ENCODE peak calls at places on chromosomes 7 and 10, in seven cellular contexts. Q, A, M, P, Y, Z and X are unnamed samples.

GRCh38 chr7:95794917-95795515 is 22.7 kb downstream of the DYNC1I1 start:
- DNase-seq in Q (no peak), P (peak; percentile 43), Z (peak; percentile 10), A (peak; percentile 49), M (peak; percentile 27), Y (no peak), X (no peak)

GRCh38 chr7:44955733-44956132 is 23.1 kb downstream of the MYO1G start:
- DNase-seq in M (no peak), A (no peak), Z (peak; percentile 25), Q (no peak), Y (no peak), P (no peak), X (no peak)

GRCh38 chr10:18145652-18146051 is 5.4 kb downstream of the CACNB2 start:
- DNase-seq in Y (no peak), M (no peak), P (no peak), Z (peak; percentile 79), A (no peak), Q (no peak), X (no peak)

GRCh38 chr7:122092964-122093797 is 50.9 kb downstream of the AASS start:
- DNase-seq in Y (peak; percentile 3), A (peak; percentile 72), P (peak; percentile 68), Z (peak; percentile 87), Q (peak; percentile 69), M (peak; percentile 63), X (peak; percentile 33)

GRCh38 chr7:7422641-7423040 is 113.0 kb downstream of the COL28A1 start:
- DNase-seq in A (no peak), Z (no peak), Y (no peak), P (no peak), Q (no peak), M (no peak), X (no peak)

GRCh38 chr7:29494350-29494749 is 69.3 kb upstream of the PRR15 start:
- DNase-seq in P (no peak), Y (no peak), M (peak; percentile 74), Q (no peak), A (peak; percentile 21), Z (peak; percentile 90), X (no peak)

GRCh38 chr10:90222939-90223338 is 521.5 kb downstream of the KIF20B start:
- DNase-seq in Q (no peak), Y (no peak), P (no peak), Z (no peak), A (no peak), M (no peak), X (no peak)

GRCh38 chr7:30709549-30709948 is 27.3 kb upstream of the CRHR2 start:
- DNase-seq in A (no peak), M (no peak), Z (no peak), Q (no peak), P (no peak), Y (no peak), X (peak; percentile 8)

GRCh38 chr7:124460053-124460445 is 305.5 kb downstream of the GPR37 start:
- DNase-seq in Z (no peak), M (peak; percentile 28), P (no peak), Y (no peak), A (no peak), Q (no peak), X (no peak)

GRCh38 chr10:110546077-110546476 is 21.4 kb upstream of the SMC3 start:
- DNase-seq in Y (no peak), A (no peak), Z (no peak), P (no peak), M (no peak), Q (no peak), X (no peak)

GRCh38 chr10:33463011-33463410 is 128.5 kb upstream of the NRP1 start:
- DNase-seq in P (no peak), Q (no peak), M (no peak), A (no peak), Y (no peak), Z (peak; percentile 77), X (no peak)

GRCh38 chr7:85343484-85343883 is 156.6 kb upstream of the SEMA3D start:
- DNase-seq in Z (no peak), Y (no peak), Q (no peak), A (no peak), P (no peak), M (no peak), X (no peak)

GRCh38 chr7:284762-285722 is 4.9 kb upstream of the FOXL3 start:
- DNase-seq in Q (no peak), A (no peak), Z (no peak), M (no peak), P (no peak), Y (no peak), X (no peak)

GRCh38 chr10:24556746-24557742 is 166.6 kb downstream of the ARHGAP21 start:
- DNase-seq in Q (peak; percentile 45), Z (peak; percentile 88), Y (no peak), M (peak; percentile 59), P (peak; percentile 68), A (peak; percentile 65), X (peak; percentile 42)

GRCh38 chr7:142323706-142324105 is 65.8 kb upstream of the PRSS58 start:
- DNase-seq in A (no peak), Z (no peak), Y (peak; percentile 51), P (peak; percentile 47), Q (peak; percentile 53), M (peak; percentile 33), X (no peak)

GRCh38 chr10:94062611-94063010 is 68.9 kb downstream of the PLCE1 start:
- DNase-seq in Z (peak; percentile 44), M (no peak), Y (no peak), P (no peak), A (peak; percentile 85), Q (no peak), X (no peak)

GRCh38 chr7:39656415-39656814 is 33.0 kb downstream of the RALA start:
- DNase-seq in Y (no peak), Z (no peak), Q (no peak), M (no peak), P (no peak), A (peak; percentile 8), X (no peak)

GRCh38 chr10:6885284-6885683 is 305.2 kb upstream of the PRKCQ start:
- DNase-seq in Q (no peak), P (no peak), Y (no peak), A (no peak), M (no peak), Z (no peak), X (no peak)

GRCh38 chr10:92656266-92656961 is 33.3 kb upstream of the HHEX start:
- DNase-seq in Z (no peak), M (no peak), Y (no peak), P (no peak), A (no peak), Q (no peak), X (no peak)

GRCh38 chr10:3850999-3851937 is 66.3 kb upstream of the KLF6 start:
- DNase-seq in M (peak; percentile 76), P (peak; percentile 78), Y (no peak), Q (no peak), Z (peak; percentile 92), A (peak; percentile 64), X (no peak)

GRCh38 chr10:77287647-77288120 is 349.9 kb downstream of the KCNMA1 start:
- DNase-seq in M (no peak), A (no peak), Y (no peak), Z (no peak), P (no peak), Q (no peak), X (no peak)

GRCh38 chr10:110979611-110980010 is 60.2 kb downstream of the SHOC2 start:
- DNase-seq in Z (no peak), M (no peak), Q (no peak), Y (no peak), A (no peak), P (no peak), X (no peak)

GRCh38 chr7:106598663-106599342 is 62.2 kb downstream of the CCDC71L start:
- DNase-seq in Z (peak; percentile 65), A (peak; percentile 85), Y (peak; percentile 2), P (peak; percentile 83), Q (peak; percentile 79), M (peak; percentile 73), X (peak; percentile 63)

GRCh38 chr10:79277579-79277978 is 69.7 kb upstream of the PPIF start:
- DNase-seq in A (no peak), P (no peak), Y (no peak), M (no peak), Q (no peak), Z (no peak), X (no peak)

GRCh38 chr7:132352774-132353173 is 223.5 kb downstream of the PLXNA4 start:
- DNase-seq in Z (peak; percentile 90), A (no peak), P (no peak), Y (no peak), Q (no peak), M (no peak), X (no peak)

GRCh38 chr7:115635367-115635766 is 395.2 kb downstream of the TFEC start:
- DNase-seq in M (no peak), A (peak; percentile 70), Y (no peak), Q (no peak), Z (peak; percentile 32), P (no peak), X (no peak)

GRCh38 chr10:91251430-91252056 is 31.1 kb downstream of the PCGF5 start:
- DNase-seq in Y (peak; percentile 1), P (peak; percentile 27), M (peak; percentile 61), Z (peak; percentile 73), Q (peak; percentile 64), A (peak; percentile 53), X (peak; percentile 34)

GRCh38 chr10:91313761-91314520 is 93.5 kb downstream of the PCGF5 start:
- DNase-seq in Q (no peak), Z (peak; percentile 58), Y (no peak), A (peak; percentile 69), M (peak; percentile 62), P (peak; percentile 39), X (no peak)